ENCODE peak calls at places on chromosomes 7 and 10, in five cellular contexts. A, U, P, O and N are unnamed samples.

GRCh38 chr7:1928555-1929348 is 258.7 kb downstream of the ELFN1 start:
- DNase-seq in A (no peak), U (no peak), P (no peak), O (no peak), N (no peak)

GRCh38 chr7:39741942-39742623 is 118.7 kb downstream of the RALA start:
- DNase-seq in A (peak; percentile 91), U (no peak), P (no peak), O (peak; percentile 77), N (peak; percentile 74)

GRCh38 chr10:67239864-67240497 is 314.1 kb downstream of the LRRTM3 start:
- DNase-seq in A (no peak), U (no peak), P (no peak), O (no peak), N (no peak)

GRCh38 chr7:127629268-127629854 is 11.4 kb upstream of the PAX4 start:
- DNase-seq in A (peak; percentile 88), U (no peak), P (peak; percentile 19), O (peak; percentile 35), N (no peak)

GRCh38 chr7:35695628-35695888 is 623 bp upstream of the HERPUD2 start:
- DNase-seq in A (no peak), U (no peak), P (no peak), O (peak; percentile 13), N (no peak)

GRCh38 chr10:133162178-133162909 is 2.3 kb downstream of the KNDC1 start:
- DNase-seq in A (no peak), U (no peak), P (no peak), O (peak; percentile 23), N (peak; percentile 11)

GRCh38 chr7:142885311-142886230 is at the start of gene TRPV6:
- DNase-seq in A (peak; percentile 89), U (no peak), P (no peak), O (peak; percentile 81), N (no peak)

GRCh38 chr7:70040971-70041766 is 442.9 kb downstream of the AUTS2 start:
- DNase-seq in A (no peak), U (no peak), P (no peak), O (no peak), N (no peak)

GRCh38 chr10:102643346-102644065 is 773 bp upstream of the TRIM8 start:
- DNase-seq in A (peak; percentile 79), U (no peak), P (peak; percentile 83), O (peak; percentile 69), N (no peak)

GRCh38 chr10:120172371-120172770 is 279.8 kb downstream of the SEC23IP start:
- DNase-seq in A (peak; percentile 50), U (no peak), P (peak; percentile 43), O (peak; percentile 4), N (no peak)

GRCh38 chr10:49056356-49056755 is 59.0 kb downstream of the VSTM4 start:
- DNase-seq in A (no peak), U (no peak), P (peak; percentile 41), O (peak; percentile 68), N (no peak)

GRCh38 chr10:71998119-71998839 is 34.1 kb downstream of the CHST3 start:
- DNase-seq in A (no peak), U (no peak), P (no peak), O (peak; percentile 66), N (no peak)

GRCh38 chr7:159067870-159068787 is 76.5 kb downstream of the VIPR2 start:
- DNase-seq in A (no peak), U (no peak), P (no peak), O (no peak), N (no peak)

GRCh38 chr10:6144609-6145413 is 56.0 kb downstream of the RBM17 start:
- DNase-seq in A (peak; percentile 72), U (no peak), P (peak; percentile 85), O (peak; percentile 82), N (peak; percentile 74)